ENCODE peak calls at places on chromosome X, in seven cellular contexts. Y is kidney; B is cardiac muscle cell; R is HCT116; M is ovary; H is aorta; S is CD8-positive, alpha-beta memory T cell. N is an unnamed sample.

GRCh38 chrX:104567506-104567905 is 1.5 kb downstream of the IL1RAPL2 start:
- DNase-seq in Y (no peak), B (no peak), R (no peak), M (no peak), H (no peak), S (no peak), N (no peak)

GRCh38 chrX:96619588-96619987 is 65.1 kb upstream of the DIAPH2 start:
- DNase-seq in Y (no peak), B (no peak), R (no peak), M (no peak), H (no peak), S (no peak), N (no peak)

GRCh38 chrX:123626962-123627361 is 105.9 kb downstream of the THOC2 start:
- DNase-seq in Y (no peak), B (no peak), R (no peak), M (no peak), H (no peak), S (no peak), N (no peak)

GRCh38 chrX:53188763-53189162 is 36.2 kb downstream of the KDM5C start:
- DNase-seq in Y (no peak), B (no peak), R (no peak), M (no peak), H (no peak), S (no peak), N (no peak)

GRCh38 chrX:115929480-115929879 is 241.1 kb upstream of the AGTR2 start:
- DNase-seq in Y (no peak), B (no peak), R (no peak), M (no peak), H (no peak), S (no peak), N (no peak)

GRCh38 chrX:118595501-118596042 is 100.0 kb downstream of the DOCK11 start:
- DNase-seq in Y (no peak), B (no peak), R (no peak), M (no peak), H (no peak), S (no peak), N (no peak)

GRCh38 chrX:52995974-52996304 is 37.6 kb upstream of the FAM156A start:
- DNase-seq in Y (no peak), B (no peak), R (no peak), M (no peak), H (no peak), S (no peak), N (no peak)

GRCh38 chrX:51894697-51895336 is 1.4 kb downstream of the MAGED1 start:
- DNase-seq in Y (no peak), B (peak; percentile 38), R (no peak), M (peak; percentile 20), H (no peak), S (no peak), N (peak; percentile 9)

GRCh38 chrX:56248492-56248891 is 16.3 kb downstream of the KLF8 start:
- DNase-seq in Y (no peak), B (peak; percentile 50), R (peak; percentile 21), M (peak; percentile 36), H (peak; percentile 47), S (peak; percentile 2), N (peak; percentile 7)

DNA sequence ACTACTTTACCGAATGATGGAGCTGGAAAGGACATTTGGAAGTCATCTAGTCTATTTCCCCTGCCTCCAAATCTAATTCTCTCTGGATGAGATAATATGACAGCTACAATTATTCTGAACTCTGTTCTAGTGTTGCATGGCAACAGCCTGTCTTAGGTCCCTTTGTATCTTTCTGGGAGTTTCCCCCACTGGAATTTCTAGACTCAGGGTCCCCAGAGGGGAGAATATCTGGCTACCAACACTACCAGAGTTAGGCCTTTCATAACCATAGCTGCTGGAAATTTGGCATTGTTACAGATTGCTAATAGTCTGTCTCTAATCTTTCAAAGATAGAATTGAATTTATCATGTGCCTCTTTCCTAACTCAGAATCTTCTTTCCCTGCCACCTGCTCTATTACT is 4.5 kb downstream of the MSN start:
- DNase-seq in Y (no peak), B (no peak), R (no peak), M (no peak), H (no peak), S (no peak), N (no peak)
- H3K27ac ChIP-seq in Y (peak overlapping the region; percentile 83), B (no peak overlapping the region), R (no peak overlapping the region), M (no peak overlapping the region), H (no peak overlapping the region), S (no peak overlapping the region), N (no peak overlapping the region)

GRCh38 chrX:154048398-154048797 is 28.7 kb upstream of the IRAK1 start:
- DNase-seq in Y (no peak), B (no peak), R (no peak), M (no peak), H (no peak), S (no peak), N (no peak)
- H3K4me1 ChIP-seq in Y (peaks cover 24% of the 10 kb centered on the region), B (peaks cover 14% of the 10 kb centered on the region), R (no peaks in the 10 kb centered on the region), M (peaks cover 31% of the 10 kb centered on the region), H (no peaks in the 10 kb centered on the region), S (peaks cover 15% of the 10 kb centered on the region), N (peaks cover 24% of the 10 kb centered on the region)

GRCh38 chrX:12949205-12949926 is 25.5 kb upstream of the TMSB4X start:
- DNase-seq in Y (no peak), B (no peak), R (no peak), M (no peak), H (no peak), S (no peak), N (no peak)

GRCh38 chrX:12948495-12948894 is 26.4 kb upstream of the TMSB4X start:
- DNase-seq in Y (no peak), B (no peak), R (no peak), M (no peak), H (no peak), S (no peak), N (no peak)

GRCh38 chrX:12946406-12946805 is 28.5 kb upstream of the TMSB4X start:
- DNase-seq in Y (no peak), B (no peak), R (no peak), M (no peak), H (no peak), S (no peak), N (no peak)

GRCh38 chrX:12946838-12947544 is 27.9 kb upstream of the TMSB4X start:
- DNase-seq in Y (no peak), B (peak; percentile 69), R (peak; percentile 60), M (peak; percentile 60), H (peak; percentile 75), S (peak; percentile 49), N (peak; percentile 74)

GRCh38 chrX:12947545-12948235 is 27.2 kb upstream of the TMSB4X start:
- DNase-seq in Y (no peak), B (no peak), R (no peak), M (no peak), H (no peak), S (no peak), N (no peak)
- H3K4me3 ChIP-seq in Y (no peak overlapping the region), B (no peak overlapping the region), R (no peak overlapping the region), M (no peak overlapping the region), H (no peak overlapping the region), S (peak overlapping the region; percentile 44), N (no peak overlapping the region)

GRCh38 chrX:150906694-150907093 is 8.2 kb upstream of the CD99L2 start:
- DNase-seq in Y (no peak), B (no peak), R (no peak), M (no peak), H (no peak), S (no peak), N (no peak)

GRCh38 chrX:150899191-150899757 is 806 bp upstream of the CD99L2 start:
- DNase-seq in Y (peak; percentile 79), B (peak; percentile 18), R (no peak), M (peak; percentile 8), H (peak; percentile 67), S (peak; percentile 6), N (peak; percentile 12)

GRCh38 chrX:150902434-150903109 is 4.1 kb upstream of the CD99L2 start:
- DNase-seq in Y (no peak), B (no peak), R (no peak), M (no peak), H (no peak), S (no peak), N (no peak)

GRCh38 chrX:150905293-150905692 is 6.8 kb upstream of the CD99L2 start:
- DNase-seq in Y (no peak), B (no peak), R (no peak), M (no peak), H (no peak), S (no peak), N (no peak)

GRCh38 chrX:150903110-150903508 is 4.6 kb upstream of the CD99L2 start:
- DNase-seq in Y (no peak), B (no peak), R (no peak), M (no peak), H (no peak), S (no peak), N (no peak)
- H3K27ac ChIP-seq in Y (no peak overlapping the region), B (no peak overlapping the region), R (no peak overlapping the region), M (no peak overlapping the region), H (no peak overlapping the region), S (no peak overlapping the region), N (no peak overlapping the region)

GRCh38 chrX:12984629-12985303 is 9.9 kb downstream of the TMSB4X start:
- DNase-seq in Y (no peak), B (no peak), R (peak; percentile 21), M (no peak), H (no peak), S (no peak), N (peak; percentile 44)
- H3K4me1 ChIP-seq in Y (no peaks in the 10 kb centered on the region), B (no peaks in the 10 kb centered on the region), R (peaks cover 26% of the 10 kb centered on the region), M (peaks cover 1% of the 10 kb centered on the region), H (no peaks in the 10 kb centered on the region), S (peaks cover 75% of the 10 kb centered on the region), N (peaks cover 31% of the 10 kb centered on the region)